ENCODE peak calls at places on chromosomes 12 and 14, in five cellular contexts. O, T, Q, D and U are unnamed samples.
A peak's percentile ranks its signal among the peaks of the same experiment; 100 is the strongest.

GRCh38 chr12:106062693-106063092 is 76.1 kb downstream of the NUAK1 start:
- DNase-seq in O (no peak), T (no peak), Q (no peak), D (no peak), U (no peak)

GRCh38 chr12:107131832-107132616 is 38.7 kb upstream of the CRY1 start:
- DNase-seq in O (peak; percentile 76), T (peak; percentile 28), Q (peak; percentile 11), D (no peak), U (no peak)

GRCh38 chr14:22850944-22851790 is 14.8 kb downstream of the MMP14 start:
- DNase-seq in O (no peak), T (peak; percentile 82), Q (peak; percentile 94), D (peak; percentile 93), U (peak; percentile 82)

GRCh38 chr12:115828151-115828550 is 449.3 kb downstream of the MED13L start:
- DNase-seq in O (no peak), T (no peak), Q (no peak), D (no peak), U (no peak)

GRCh38 chr14:74846968-74847549 is 28.9 kb downstream of the PROX2 start:
- DNase-seq in O (no peak), T (no peak), Q (no peak), D (no peak), U (no peak)

GRCh38 chr12:65827827-65828231 is 3.5 kb downstream of the HMGA2 start:
- DNase-seq in O (no peak), T (no peak), Q (no peak), D (no peak), U (no peak)

GRCh38 chr12:18868673-18869072 is 130.8 kb downstream of the CAPZA3 start:
- DNase-seq in O (no peak), T (no peak), Q (no peak), D (no peak), U (no peak)

GRCh38 chr12:2334291-2335088 is 281.7 kb downstream of the CACNA1C start:
- DNase-seq in O (no peak), T (no peak), Q (no peak), D (no peak), U (no peak)

GRCh38 chr14:30193791-30194407 is 266.3 kb upstream of the PRKD1 start:
- DNase-seq in O (no peak), T (no peak), Q (no peak), D (no peak), U (no peak)

GRCh38 chr14:94022532-94023411 is 3.4 kb upstream of the OTUB2 start:
- DNase-seq in O (no peak), T (no peak), Q (no peak), D (no peak), U (no peak)

GRCh38 chr12:19527876-19528275 is 88.6 kb downstream of the AEBP2 start:
- DNase-seq in O (no peak), T (no peak), Q (no peak), D (no peak), U (no peak)

GRCh38 chr14:95319312-95320075 is at the start of gene CLMN:
- DNase-seq in O (peak; percentile 47), T (peak; percentile 40), Q (peak; percentile 68), D (no peak), U (peak; percentile 26)

GRCh38 chr14:99036594-99037293 is 235.3 kb downstream of the BCL11B start:
- DNase-seq in O (no peak), T (no peak), Q (no peak), D (no peak), U (no peak)

GRCh38 chr12:85920324-85920947 is 46.3 kb downstream of the NTS start:
- DNase-seq in O (no peak), T (no peak), Q (no peak), D (no peak), U (no peak)

GRCh38 chr12:108629824-108630476 is 3.7 kb downstream of the SELPLG start:
- DNase-seq in O (no peak), T (no peak), Q (no peak), D (no peak), U (peak; percentile 68)

GRCh38 chr14:80275208-80275850 is 64.0 kb upstream of the DIO2 start:
- DNase-seq in O (no peak), T (no peak), Q (no peak), D (no peak), U (no peak)

GRCh38 chr12:11927311-11927935 is 143.3 kb upstream of the BCL2L14 start:
- DNase-seq in O (no peak), T (no peak), Q (no peak), D (no peak), U (no peak)

GRCh38 chr14:59245809-59246295 is 57.4 kb downstream of the DAAM1 start:
- DNase-seq in O (no peak), T (no peak), Q (no peak), D (no peak), U (no peak)

DNA sequence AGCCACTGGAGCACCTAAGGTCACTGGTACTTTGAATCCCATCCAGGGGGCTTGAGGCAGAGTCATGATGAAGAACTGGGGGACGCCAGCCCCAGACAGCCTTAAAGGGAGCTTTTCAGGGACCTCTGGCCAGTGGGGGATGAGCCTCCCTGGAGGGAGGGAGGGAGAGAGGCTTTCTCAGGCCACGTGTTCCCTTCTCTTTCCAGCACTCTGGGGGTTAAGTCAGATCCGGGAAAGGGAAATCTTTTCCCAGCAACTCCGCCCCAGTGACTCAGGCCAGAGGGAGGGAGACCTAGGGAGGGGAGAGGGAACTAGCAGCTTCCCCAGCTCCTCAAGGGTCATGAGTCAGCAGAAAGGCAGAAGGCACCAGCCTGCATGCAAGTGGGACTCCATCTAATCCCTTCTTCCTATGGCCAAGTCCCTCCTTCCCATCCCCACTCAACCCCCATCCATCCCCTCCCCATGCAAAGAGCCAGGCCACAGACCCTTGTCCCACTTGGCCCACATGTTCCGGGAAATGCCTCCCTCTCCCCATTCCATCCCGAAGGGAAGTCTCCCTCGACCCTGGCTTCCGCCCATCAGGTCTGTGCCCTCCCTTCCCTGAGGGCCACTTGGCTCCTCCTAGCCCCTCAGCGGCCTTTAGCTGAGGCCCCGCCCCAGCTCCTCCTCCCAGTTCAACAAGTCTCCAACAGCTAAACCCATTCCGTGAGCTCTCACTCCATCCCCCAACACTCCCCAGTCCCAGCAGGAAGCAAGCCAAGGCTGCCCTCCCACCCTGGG is 5.6 kb downstream of the TNFRSF1A start:
- DNase-seq in O (peak; percentile 99), T (peak; percentile 90), Q (peak; percentile 92), D (peak; percentile 95), U (peak; percentile 97)
- TF ChIP-seq POLR2A in O (peak; percentile 85), T (peak; percentile 52), Q (no peak), D (no peak), U (no peak)

DNA sequence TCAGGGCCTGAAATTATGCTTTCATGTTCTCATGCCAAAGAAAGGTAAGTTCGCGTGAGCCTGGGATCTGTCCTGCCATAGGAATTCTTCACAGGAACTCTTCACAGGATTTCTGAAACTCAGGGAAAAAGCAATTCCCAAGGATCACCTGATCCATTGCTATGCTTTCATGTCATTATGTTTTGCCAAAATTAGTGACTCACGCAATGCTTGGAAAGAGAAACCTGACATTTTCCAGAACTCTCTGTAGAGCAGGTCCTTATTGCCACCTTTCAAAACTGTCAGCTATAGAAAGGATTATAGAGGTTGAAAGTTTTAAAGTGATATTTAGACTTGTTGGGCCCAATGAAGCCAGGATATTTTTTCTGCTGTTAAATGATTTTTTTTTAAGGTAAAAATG is 6.3 kb upstream of the KCNJ8 start:
- DNase-seq in O (no peak), T (no peak), Q (no peak), D (no peak), U (no peak)
- H3K4me3 ChIP-seq in O (no peak overlapping the region), T (no peak overlapping the region), Q (no peak overlapping the region), D (no peak overlapping the region), U (no peak overlapping the region)

DNA sequence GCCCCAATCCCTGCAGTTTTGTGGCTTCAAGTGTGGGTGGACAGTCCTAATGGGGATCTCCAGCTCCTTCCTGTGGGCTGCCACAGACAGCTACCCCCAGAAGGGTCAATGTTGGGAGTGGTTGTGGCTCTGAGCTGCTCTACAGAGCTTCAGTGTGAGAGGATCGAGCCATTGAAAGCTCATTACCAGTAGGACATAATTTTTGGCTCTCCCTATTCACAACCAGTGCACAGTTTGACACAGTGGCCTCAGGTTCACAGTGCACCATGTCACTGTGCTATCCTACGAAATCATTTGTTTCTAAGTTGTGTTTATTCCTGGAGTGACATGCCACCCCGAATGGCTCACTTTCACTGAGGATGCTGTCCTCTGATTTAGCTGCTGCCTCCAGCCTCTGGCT is 22.8 kb downstream of the TMBIM6 start:
- DNase-seq in O (no peak), T (no peak), Q (no peak), D (no peak), U (no peak)
- H3K27ac ChIP-seq in O (no peak overlapping the region), T (no peak overlapping the region), Q (no peak overlapping the region), D (no peak overlapping the region), U (no peak overlapping the region)

GRCh38 chr14:55125403-55125802 is 3.6 kb upstream of the LGALS3 start:
- DNase-seq in O (no peak), T (no peak), Q (no peak), D (no peak), U (peak; percentile 88)
- TF ChIP-seq POLR2A in O (no peak), T (no peak), Q (no peak), D (no peak), U (peak; percentile 39)

DNA sequence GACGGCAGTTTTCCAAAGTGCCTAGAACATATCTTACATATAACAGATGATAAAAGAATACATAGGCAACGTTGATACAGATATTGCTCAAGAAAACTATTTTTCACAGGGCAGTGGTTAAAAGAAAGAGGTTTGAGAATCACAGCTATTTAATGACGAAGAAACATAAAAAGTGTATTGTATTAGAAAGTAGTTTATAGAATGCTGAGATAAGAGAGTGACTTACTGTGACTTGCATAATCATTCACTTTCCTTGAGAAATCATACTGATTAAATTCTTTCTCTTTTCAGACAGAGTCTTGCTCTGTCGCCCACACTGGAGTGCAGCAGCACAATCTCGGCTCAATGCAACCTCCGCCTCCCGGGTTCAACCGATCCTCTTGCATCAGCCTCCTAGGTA is 57.7 kb downstream of the PPP1R12A start:
- DNase-seq in O (no peak), T (no peak), Q (no peak), D (no peak), U (no peak)
- H3K4me3 ChIP-seq in O (no peak overlapping the region), T (no peak overlapping the region), Q (no peak overlapping the region), D (no peak overlapping the region), U (no peak overlapping the region)